ENCODE peak calls at places on chromosomes 12 and 14, in four cellular contexts. I is tibial nerve, U is HCT116, K is fibroblast of lung. L is an unnamed sample.

GRCh38 chr12:6318440-6318879 is 8.0 kb downstream of the PLEKHG6 start:
- DNase-seq in I (no peak), K (no peak), U (no peak), L (no peak)

GRCh38 chr14:72155379-72155993 is 223.3 kb downstream of the RGS6 start:
- DNase-seq in U (no peak), I (no peak), K (no peak), L (no peak)

GRCh38 chr12:4191642-4192041 is 81.9 kb upstream of the CCND2 start:
- DNase-seq in I (no peak), K (no peak), U (no peak), L (no peak)

GRCh38 chr12:98513379-98514318 is 1.7 kb upstream of the TMPO start:
- DNase-seq in I (no peak), K (no peak), U (no peak), L (no peak)

GRCh38 chr12:110780448-110780847 is 37.8 kb upstream of the PPP1CC start:
- DNase-seq in K (no peak), I (no peak), U (no peak), L (no peak)

GRCh38 chr14:23566112-23566781 is 1.3 kb downstream of the AP1G2 start:
- DNase-seq in I (no peak), U (no peak), K (no peak), L (no peak)

GRCh38 chr12:74790958-74791357 is 253.3 kb downstream of the ATXN7L3B start:
- DNase-seq in K (no peak), U (no peak), I (no peak), L (no peak)

GRCh38 chr12:39378346-39378745 is 64.6 kb downstream of the KIF21A start:
- DNase-seq in U (no peak), I (no peak), K (no peak), L (no peak)

GRCh38 chr12:12779529-12779928 is 5.9 kb upstream of the APOLD1 start:
- DNase-seq in K (peak; percentile 88), I (no peak), U (no peak), L (peak; percentile 87)

GRCh38 chr12:57620936-57621496 is 9.8 kb downstream of the ARHGEF25 start:
- DNase-seq in I (no peak), K (no peak), U (no peak), L (no peak)

DNA sequence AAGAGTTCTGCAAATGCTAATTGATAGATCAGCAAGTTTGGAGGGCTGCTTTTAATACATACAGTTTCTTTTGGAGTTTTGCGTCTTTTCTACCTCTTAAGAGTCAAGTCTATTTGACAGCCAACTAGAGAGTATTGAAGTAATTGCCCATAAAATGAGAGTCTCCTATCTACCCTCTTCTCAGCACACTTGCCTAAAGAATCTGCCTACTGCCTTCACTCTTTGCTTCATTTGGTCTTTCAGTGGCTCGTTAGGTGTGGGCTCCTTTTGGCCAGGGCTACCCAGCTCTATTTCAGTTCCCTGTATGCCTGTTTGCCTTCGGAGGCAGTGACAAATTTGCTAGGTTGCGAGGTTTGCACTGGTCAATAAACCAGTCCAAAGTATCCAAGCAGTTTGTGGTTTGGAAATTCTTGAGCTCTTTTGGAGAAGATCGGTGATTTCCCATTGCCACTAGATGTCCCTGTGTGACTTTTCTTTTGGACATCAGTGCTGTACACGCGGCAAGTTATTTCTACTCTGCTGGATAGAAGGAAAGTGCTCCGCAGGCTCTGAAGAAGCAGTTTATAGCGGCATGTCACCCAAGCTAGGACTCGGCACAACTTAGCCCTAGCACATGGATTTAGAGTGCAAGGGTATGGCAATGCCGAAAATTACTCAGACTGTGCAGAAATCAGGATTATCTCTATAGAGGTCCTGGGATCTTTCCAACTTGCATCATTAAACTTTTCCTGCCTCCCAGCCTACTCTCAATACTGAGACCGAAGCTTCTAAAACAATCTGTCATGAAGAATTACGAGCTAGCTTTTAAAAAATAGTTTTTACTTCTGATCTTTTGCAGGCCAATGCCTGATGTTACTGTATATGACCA is 38.6 kb downstream of the MGST1 start:
- DNase-seq in U (no peak), I (no peak), K (peak; percentile 84), L (peak; percentile 73)
- TF ChIP-seq CTCF in U (peak; percentile 30), I (peak; percentile 32), K (peak; percentile 60), L (peak; percentile 66)

DNA sequence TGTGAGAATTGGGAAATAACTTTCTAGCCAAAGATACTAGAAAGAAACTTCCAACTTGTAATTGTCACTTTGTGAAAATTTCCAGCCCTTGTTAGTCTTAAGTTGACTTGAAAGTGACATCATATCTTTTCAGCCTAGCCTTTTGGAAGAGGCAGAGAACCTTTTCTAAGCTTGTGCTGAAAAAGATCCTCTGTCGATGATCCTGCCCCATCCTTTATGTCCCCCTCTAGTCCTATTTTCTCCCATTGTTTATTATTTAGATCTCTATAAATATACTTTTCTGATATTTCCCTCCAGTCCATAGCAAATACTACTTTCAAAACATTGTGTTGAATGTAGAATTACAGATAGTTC is 2.8 kb downstream of the CHST11 start:
- DNase-seq in K (no peak), I (no peak), U (no peak), L (no peak)
- H3K4me3 ChIP-seq in K (no peak overlapping the region), I (peak overlapping the region; percentile 91), U (no peak overlapping the region), L (no peak overlapping the region)

GRCh38 chr12:48454675-48455074 is 17.7 kb upstream of the ANP32D start:
- DNase-seq in I (no peak), K (no peak), U (peak; percentile 31), L (peak; percentile 28)
- TF ChIP-seq CTCF in I (peak; percentile 15), K (peak; percentile 9), U (peak; percentile 60), L (peak; percentile 41)

GRCh38 chr12:115176741-115177400 is 492.9 kb upstream of the TBX3 start:
- DNase-seq in I (no peak), U (no peak), K (no peak), L (no peak)
- H3K4me3 ChIP-seq in I (no peak overlapping the region), U (no peak overlapping the region), K (no peak overlapping the region), L (no peak overlapping the region)

DNA sequence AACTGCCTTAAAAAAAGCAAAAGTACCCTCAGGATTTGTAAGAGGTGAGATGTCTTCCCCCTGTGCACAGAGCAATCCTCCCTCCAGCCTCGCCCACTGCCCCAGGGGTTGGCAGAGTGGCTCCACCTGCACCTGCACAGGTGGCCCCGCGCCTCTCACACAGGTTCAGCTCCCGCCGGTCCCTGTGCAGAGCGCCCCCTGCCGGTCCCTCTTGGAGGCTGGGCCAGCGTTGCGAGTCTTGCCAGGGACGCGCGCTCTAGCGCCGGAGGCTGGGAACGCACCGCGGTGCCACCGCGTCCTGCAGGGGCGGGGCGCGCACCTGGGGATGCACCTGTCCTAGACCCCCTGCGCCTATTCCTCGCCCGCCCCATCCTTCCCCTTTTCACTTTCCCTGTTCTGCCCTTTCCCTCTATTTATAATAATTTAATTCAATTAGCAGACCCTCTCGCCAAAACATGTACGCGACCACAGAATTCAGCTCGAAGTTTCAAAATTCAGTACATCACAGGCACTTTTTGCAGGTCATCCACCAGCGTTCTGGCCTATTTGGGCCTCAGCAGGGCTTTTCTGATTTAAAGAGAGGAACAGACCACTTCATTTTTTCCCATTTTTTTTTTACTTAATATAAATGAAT is 618.6 kb downstream of the AACS start:
- DNase-seq in I (no peak), U (no peak), K (no peak), L (no peak)
- TF ChIP-seq CTCF in I (peak; percentile 22), U (no peak), K (no peak), L (no peak)

DNA sequence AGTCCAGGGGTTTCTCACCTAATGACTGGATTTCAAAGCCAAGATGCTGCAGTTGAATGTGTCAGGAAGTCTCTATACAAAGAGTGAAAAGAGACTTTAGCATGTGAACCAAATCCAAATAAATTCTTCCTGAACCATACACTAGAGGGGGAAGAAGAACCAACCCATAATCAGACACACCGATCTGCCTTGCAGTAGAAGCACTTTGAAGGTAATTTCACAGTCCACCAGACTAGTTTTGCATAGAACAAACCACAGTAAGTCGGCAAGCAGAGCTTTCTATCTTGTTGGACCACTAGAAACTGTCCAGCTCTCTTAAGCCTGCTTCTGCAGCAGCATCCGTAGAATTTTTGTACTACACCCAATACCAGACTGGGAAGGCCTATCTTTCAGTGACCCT is 39.3 kb downstream of the FIGNL2 start:
- DNase-seq in U (no peak), K (no peak), I (no peak), L (no peak)
- H3K4me3 ChIP-seq in U (no peak overlapping the region), K (no peak overlapping the region), I (no peak overlapping the region), L (no peak overlapping the region)

DNA sequence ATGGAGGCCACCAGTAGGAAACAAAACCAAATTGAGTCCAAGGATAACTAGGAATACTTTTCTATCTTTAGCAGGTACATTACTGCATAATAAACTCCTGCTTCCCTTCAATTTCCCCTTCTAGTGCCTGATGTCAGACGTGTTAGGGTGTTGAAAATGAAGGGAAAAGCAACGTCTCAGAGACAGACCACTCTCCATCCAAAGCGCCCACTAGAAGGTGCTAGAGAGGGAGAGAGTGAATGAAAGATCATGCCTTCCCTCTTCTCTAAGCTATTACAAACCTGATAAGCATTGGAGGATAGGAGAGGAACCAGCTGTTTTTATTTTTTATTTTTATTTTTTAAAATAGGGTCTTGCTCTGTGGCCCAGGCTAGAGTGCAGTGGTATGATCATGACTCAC is 64.1 kb downstream of the ZNF641 start:
- DNase-seq in I (no peak), K (no peak), U (no peak), L (no peak)
- TF ChIP-seq CTCF in I (no peak), K (peak; percentile 28), U (peak; percentile 4), L (peak; percentile 39)

DNA sequence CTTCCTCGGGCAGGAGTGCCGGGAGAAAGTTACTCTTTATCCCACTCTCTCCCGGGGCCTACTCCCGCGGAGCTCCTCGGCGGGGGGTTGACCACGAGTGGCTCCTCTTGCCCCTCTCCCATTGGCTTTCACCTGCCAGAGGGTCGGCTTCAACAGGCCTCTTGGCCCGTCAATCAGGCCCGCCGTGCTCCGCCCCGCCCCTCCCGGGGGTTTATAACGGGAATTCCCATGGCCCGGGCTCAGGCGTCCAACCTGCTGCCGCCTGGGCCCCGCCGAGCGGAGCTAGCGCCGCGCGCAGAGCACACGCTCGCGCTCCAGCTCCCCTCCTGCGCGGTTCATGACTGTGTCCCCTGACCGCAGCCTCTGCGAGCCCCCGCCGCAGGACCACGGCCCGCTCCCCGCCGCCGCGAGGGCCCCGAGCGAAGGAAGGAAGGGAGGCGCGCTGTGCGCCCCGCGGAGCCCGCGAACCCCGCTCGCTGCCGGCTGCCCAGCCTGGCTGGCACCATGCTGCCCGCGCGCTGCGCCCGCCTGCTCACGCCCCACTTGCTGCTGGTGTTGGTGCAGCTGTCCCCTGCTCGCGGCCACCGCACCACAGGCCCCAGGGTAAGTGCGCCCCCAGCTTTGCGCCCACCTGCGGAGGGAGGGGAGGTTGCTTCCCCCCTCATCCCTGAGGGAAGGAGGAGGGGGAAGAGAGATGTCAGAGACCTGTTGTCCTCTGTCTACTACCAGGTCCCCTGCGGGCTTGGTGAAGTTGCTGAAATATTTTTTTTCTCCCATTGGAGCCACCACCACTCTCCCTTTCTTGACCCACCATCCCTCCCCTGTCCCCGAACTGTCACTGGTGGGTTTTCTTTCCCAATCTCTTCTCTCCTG is at the start of gene SMOC1:
- DNase-seq in K (peak; percentile 71), I (no peak), U (no peak), L (no peak)
- H3K4me3 ChIP-seq in K (no peak within 1 kb of the TSS), I (peak within 1 kb of the TSS; percentile 57), U (no peak within 1 kb of the TSS), L (no peak within 1 kb of the TSS)